ENCODE peak calls at places on chromosome 20, in seven cellular contexts. One of them, this sample, is unnamed.

GRCh38 chr20:45456632-45457031 is 12.9 kb upstream of the WFDC2 start:
- DNase-seq in AG09319: no peak
- DNase-seq in T-helper 2 cell: no peak
- DNase-seq in T-helper 22 cell: no peak
- DNase-seq in T-cell: no peak
- DNase-seq in ascending aorta: no peak
- DNase-seq in substantia nigra: no peak
- DNase-seq in this sample: no peak

GRCh38 chr20:35273449-35274171 is 4.3 kb downstream of the MMP24OS start:
- DNase-seq in T-cell: no peak
- DNase-seq in T-helper 22 cell: no peak
- DNase-seq in AG09319: no peak
- DNase-seq in substantia nigra: no peak
- DNase-seq in T-helper 2 cell: no peak
- DNase-seq in ascending aorta: no peak
- DNase-seq in this sample: no peak

GRCh38 chr20:47146703-47147102 is 209.8 kb downstream of the ZMYND8 start:
- DNase-seq in ascending aorta: no peak
- DNase-seq in T-helper 22 cell: no peak
- DNase-seq in substantia nigra: no peak
- DNase-seq in T-cell: no peak
- DNase-seq in T-helper 2 cell: no peak
- DNase-seq in AG09319: peak; percentile 35
- DNase-seq in this sample: no peak

GRCh38 chr20:35088231-35088794 is 4.3 kb downstream of the TRPC4AP start:
- DNase-seq in T-cell: no peak
- DNase-seq in T-helper 2 cell: no peak
- DNase-seq in ascending aorta: no peak
- DNase-seq in substantia nigra: no peak
- DNase-seq in T-helper 22 cell: no peak
- DNase-seq in AG09319: no peak
- DNase-seq in this sample: no peak

GRCh38 chr20:57326667-57327455 is 2.7 kb upstream of the SPO11 start:
- DNase-seq in ascending aorta: no peak
- DNase-seq in T-cell: no peak
- DNase-seq in T-helper 22 cell: no peak
- DNase-seq in T-helper 2 cell: no peak
- DNase-seq in AG09319: no peak
- DNase-seq in substantia nigra: no peak
- DNase-seq in this sample: no peak

GRCh38 chr20:3199976-3200755 is 4.3 kb downstream of the DDRGK1 start:
- DNase-seq in T-helper 2 cell: no peak
- DNase-seq in T-helper 22 cell: no peak
- DNase-seq in T-cell: no peak
- DNase-seq in substantia nigra: no peak
- DNase-seq in ascending aorta: no peak
- DNase-seq in AG09319: no peak
- DNase-seq in this sample: no peak

GRCh38 chr20:59439243-59439642 is 138.8 kb downstream of the EDN3 start:
- DNase-seq in T-helper 22 cell: no peak
- DNase-seq in ascending aorta: no peak
- DNase-seq in substantia nigra: no peak
- DNase-seq in AG09319: no peak
- DNase-seq in T-cell: no peak
- DNase-seq in T-helper 2 cell: no peak
- DNase-seq in this sample: no peak

GRCh38 chr20:51930775-51931174 is 128.5 kb upstream of the SALL4 start:
- DNase-seq in T-helper 2 cell: no peak
- DNase-seq in substantia nigra: no peak
- DNase-seq in AG09319: peak; percentile 16
- DNase-seq in T-helper 22 cell: no peak
- DNase-seq in ascending aorta: no peak
- DNase-seq in T-cell: no peak
- DNase-seq in this sample: no peak

GRCh38 chr20:47455133-47456040 is 46.3 kb upstream of the NCOA3 start:
- DNase-seq in ascending aorta: no peak
- DNase-seq in AG09319: no peak
- DNase-seq in T-helper 22 cell: no peak
- DNase-seq in T-helper 2 cell: no peak
- DNase-seq in T-cell: no peak
- DNase-seq in substantia nigra: no peak
- DNase-seq in this sample: no peak

GRCh38 chr20:2817891-2818595 is 1.9 kb downstream of the TMEM239 start:
- DNase-seq in substantia nigra: no peak
- DNase-seq in T-helper 2 cell: no peak
- DNase-seq in T-cell: no peak
- DNase-seq in AG09319: no peak
- DNase-seq in T-helper 22 cell: no peak
- DNase-seq in ascending aorta: no peak
- DNase-seq in this sample: no peak

GRCh38 chr20:56574531-56575142 is 41.6 kb downstream of the FAM209B start:
- DNase-seq in T-cell: no peak
- DNase-seq in AG09319: no peak
- DNase-seq in T-helper 22 cell: no peak
- DNase-seq in ascending aorta: no peak
- DNase-seq in substantia nigra: no peak
- DNase-seq in T-helper 2 cell: no peak
- DNase-seq in this sample: no peak

This sample was measured in putamen.